ENCODE peak calls at places on chromosomes 12 and 14, in seven cellular contexts. J, E, N, T, P, H and G are unnamed samples.

GRCh38 chr14:35361141-35361480 is 43.4 kb downstream of the NFKBIA start:
- DNase-seq in H (no peak), J (no peak), P (no peak), N (no peak), T (no peak), E (no peak), G (no peak)

GRCh38 chr14:105205718-105206208 is 24.7 kb upstream of the NUDT14 start:
- DNase-seq in P (no peak), T (no peak), E (peak; percentile 9), J (no peak), H (no peak), N (no peak), G (no peak)

GRCh38 chr12:57899010-57899662 is 42.2 kb upstream of the ATP23 start:
- DNase-seq in T (peak; percentile 79), H (no peak), P (peak; percentile 94), E (peak; percentile 41), J (peak; percentile 27), N (peak; percentile 63), G (peak; percentile 34)

GRCh38 chr14:50971122-50971781 is 27.0 kb upstream of the PYGL start:
- DNase-seq in H (no peak), J (no peak), T (no peak), E (no peak), N (no peak), P (no peak), G (no peak)

GRCh38 chr12:77724367-77724957 is 106.2 kb upstream of the NAV3 start:
- DNase-seq in N (peak; percentile 72), P (peak; percentile 55), J (no peak), T (peak; percentile 52), E (no peak), H (no peak), G (peak; percentile 33)

GRCh38 chr12:113133036-113133435 is 2.5 kb downstream of the RASAL1 start:
- DNase-seq in H (no peak), N (no peak), T (no peak), J (no peak), E (no peak), P (no peak), G (no peak)

GRCh38 chr14:80388980-80389711 is 177.8 kb upstream of the DIO2 start:
- DNase-seq in P (no peak), N (peak; percentile 93), E (peak; percentile 46), H (no peak), J (no peak), T (peak; percentile 89), G (peak; percentile 93)

GRCh38 chr12:24172031-24172772 is 222.7 kb upstream of the SOX5 start:
- DNase-seq in H (no peak), J (no peak), N (no peak), P (peak; percentile 78), E (no peak), T (no peak), G (no peak)

GRCh38 chr14:69713976-69714716 is 52.8 kb upstream of the SRSF5 start:
- DNase-seq in N (no peak), P (no peak), T (no peak), J (peak; percentile 69), E (no peak), H (no peak), G (no peak)

GRCh38 chr12:80707830-80708534 is 548 bp downstream of the MYF6 start:
- DNase-seq in H (no peak), T (no peak), J (no peak), N (no peak), P (peak; percentile 26), E (no peak), G (no peak)

GRCh38 chr12:69880566-69880965 is 55.5 kb downstream of the MYRFL start:
- DNase-seq in H (no peak), N (peak; percentile 41), J (no peak), P (no peak), E (peak; percentile 2), T (no peak), G (no peak)
- TF ChIP-seq CTCF in H (no peak), N (no peak), J (no peak), P (no peak), E (no peak), T (peak; percentile 14), G (peak; percentile 28)

GRCh38 chr12:94648578-94648977 is 1.8 kb downstream of the TMCC3 start:
- DNase-seq in T (peak; percentile 91), H (no peak), J (no peak), P (no peak), E (no peak), N (peak; percentile 44), G (no peak)
- H3K4me3 ChIP-seq in T (peak overlapping the region; percentile 74), H (peak overlapping the region; percentile 78), J (peak overlapping the region; percentile 69), P (no peak overlapping the region), E (no peak overlapping the region), N (no peak overlapping the region), G (no peak overlapping the region)

DNA sequence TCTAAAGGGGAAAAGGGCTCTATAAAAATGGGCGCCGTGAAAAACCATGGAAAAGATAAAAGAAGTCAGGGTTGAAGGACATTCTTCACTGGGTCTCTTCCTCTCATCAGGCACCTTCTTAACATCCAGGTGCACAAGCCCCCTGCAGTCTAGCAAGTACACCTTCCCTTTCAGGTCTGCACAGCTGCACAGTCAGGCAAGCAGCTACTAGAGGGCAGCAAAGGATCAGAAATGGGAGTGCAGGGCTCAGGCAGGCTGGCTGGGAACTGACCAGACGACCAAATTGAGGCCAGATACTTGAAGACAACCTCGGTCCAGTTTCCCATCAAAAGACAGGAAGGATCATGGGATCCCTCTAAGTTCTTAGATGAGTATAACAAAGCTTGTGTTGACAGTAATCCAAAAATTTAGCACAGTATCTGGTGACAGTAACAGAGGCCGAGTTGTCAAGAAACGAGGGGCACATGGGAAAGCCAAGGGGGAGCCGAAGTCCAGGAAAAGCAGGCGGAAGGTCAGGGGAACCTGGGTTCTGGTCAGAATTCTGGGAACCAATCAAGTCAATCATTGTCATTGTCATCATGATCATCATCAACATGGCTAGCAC is 10.1 kb upstream of the GRIP1 start:
- DNase-seq in J (peak; percentile 21), H (no peak), E (no peak), P (peak; percentile 79), N (peak; percentile 27), T (peak; percentile 58), G (no peak)
- TF ChIP-seq CTCF in J (no peak), H (no peak), E (peak; percentile 26), P (peak; percentile 71), N (peak; percentile 37), T (peak; percentile 64), G (peak; percentile 61)

DNA sequence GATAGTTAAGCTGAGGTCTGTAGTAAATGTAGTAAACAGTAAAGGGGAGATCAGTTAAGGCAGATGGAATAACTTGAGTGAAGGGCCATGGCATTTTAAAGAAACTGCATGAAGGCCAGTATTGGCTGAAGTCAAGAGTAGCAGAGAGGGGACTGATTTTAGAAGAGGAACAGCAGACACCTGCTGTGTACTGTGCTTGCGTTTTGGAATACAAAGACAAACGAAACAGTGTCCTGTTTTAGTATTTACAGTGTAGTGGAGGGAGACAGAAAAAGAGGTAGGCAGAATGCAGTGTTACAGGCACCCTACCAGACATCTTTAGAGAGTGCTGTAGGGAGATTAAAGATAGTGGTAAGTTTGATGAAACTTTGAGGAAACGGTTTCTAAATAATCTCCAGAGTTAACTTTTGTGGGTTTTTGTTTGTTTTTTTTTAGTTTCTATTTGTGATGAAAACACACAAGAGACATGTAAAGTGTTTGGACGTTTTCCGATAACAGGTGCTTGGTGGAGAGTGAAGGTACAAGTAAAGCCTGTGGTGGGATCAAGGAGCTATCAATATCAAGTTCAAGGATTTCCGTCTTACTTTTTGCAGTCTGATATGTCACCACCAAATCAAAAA is 2.1 kb downstream of the HELB start:
- DNase-seq in P (no peak), T (no peak), J (no peak), N (no peak), H (no peak), E (no peak), G (no peak)
- H3K4me3 ChIP-seq in P (peak overlapping the region; percentile 77), T (no peak overlapping the region), J (peak overlapping the region; percentile 74), N (no peak overlapping the region), H (peak overlapping the region; percentile 70), E (no peak overlapping the region), G (no peak overlapping the region)

DNA sequence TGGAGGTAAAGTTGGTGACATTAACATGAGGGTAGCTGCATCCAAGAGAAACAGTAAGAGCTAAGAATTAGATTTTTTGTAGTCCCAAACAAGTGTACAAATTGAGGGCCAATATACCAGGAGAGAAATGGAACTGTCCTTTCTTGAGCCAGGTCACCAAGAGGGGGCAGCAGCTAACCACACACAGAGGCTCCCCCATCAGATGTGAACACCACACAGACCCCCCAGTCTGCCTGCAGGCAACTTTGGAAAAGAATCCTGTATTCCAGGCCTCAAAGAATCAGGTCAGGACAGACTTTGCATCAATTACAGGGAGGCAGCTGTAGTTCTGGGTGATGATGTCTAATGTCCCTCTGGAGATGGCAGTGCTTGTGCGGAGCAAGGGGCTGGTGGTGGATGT is 77.9 kb downstream of the SPTB start:
- DNase-seq in P (peak; percentile 11), E (no peak), H (no peak), N (peak; percentile 32), J (no peak), T (no peak), G (no peak)
- TF ChIP-seq CTCF in P (peak; percentile 31), E (peak; percentile 59), H (peak; percentile 18), N (peak; percentile 50), J (no peak), T (peak; percentile 31), G (peak; percentile 55)

GRCh38 chr12:89244536-89244935 is 107.8 kb downstream of the DUSP6 start:
- DNase-seq in E (no peak), H (no peak), T (peak; percentile 65), J (no peak), P (peak; percentile 22), N (peak; percentile 26), G (no peak)
- H3K4me3 ChIP-seq in E (no peak overlapping the region), H (no peak overlapping the region), T (no peak overlapping the region), J (no peak overlapping the region), P (no peak overlapping the region), N (no peak overlapping the region), G (no peak overlapping the region)